ENCODE peak calls at places on chromosomes 13 and 19, in ten cellular contexts. One of them, this sample, is unnamed.

GRCh38 chr19:49594157-49595005 is 3.4 kb downstream of the PRR12 start:
- DNase-seq in mammary epithelial cell: no peak
- DNase-seq in heart right ventricle: no peak
- DNase-seq in Peyer's patch: no peak
- DNase-seq in suprapubic skin: no peak
- DNase-seq in endodermal cell: no peak
- DNase-seq in transverse colon: no peak
- DNase-seq in ascending aorta: no peak
- DNase-seq in tibial artery: no peak
- DNase-seq in upper lobe of left lung: peak; percentile 74
- DNase-seq in this sample: no peak

GRCh38 chr19:16199275-16199932 is 1.7 kb downstream of the AP1M1 start:
- DNase-seq in mammary epithelial cell: no peak
- DNase-seq in heart right ventricle: no peak
- DNase-seq in Peyer's patch: peak; percentile 44
- DNase-seq in suprapubic skin: no peak
- DNase-seq in endodermal cell: no peak
- DNase-seq in transverse colon: no peak
- DNase-seq in ascending aorta: no peak
- DNase-seq in tibial artery: no peak
- DNase-seq in upper lobe of left lung: no peak
- DNase-seq in this sample: no peak

GRCh38 chr13:51733656-51734334 is 70.2 kb downstream of the DHRS12 start:
- DNase-seq in mammary epithelial cell: peak; percentile 54
- DNase-seq in heart right ventricle: no peak
- DNase-seq in Peyer's patch: no peak
- DNase-seq in suprapubic skin: no peak
- DNase-seq in endodermal cell: no peak
- DNase-seq in transverse colon: no peak
- DNase-seq in ascending aorta: no peak
- DNase-seq in tibial artery: no peak
- DNase-seq in upper lobe of left lung: no peak
- DNase-seq in this sample: no peak

GRCh38 chr13:69857188-69857821 is 250.3 kb upstream of the ATXN8OS start:
- DNase-seq in mammary epithelial cell: peak; percentile 18
- DNase-seq in heart right ventricle: no peak
- DNase-seq in Peyer's patch: no peak
- DNase-seq in suprapubic skin: no peak
- DNase-seq in endodermal cell: no peak
- DNase-seq in transverse colon: no peak
- DNase-seq in ascending aorta: no peak
- DNase-seq in tibial artery: no peak
- DNase-seq in upper lobe of left lung: no peak
- DNase-seq in this sample: no peak

GRCh38 chr19:1445185-1445931 is 4.6 kb upstream of the APC2 start:
- DNase-seq in mammary epithelial cell: peak; percentile 49
- DNase-seq in heart right ventricle: peak; percentile 46
- DNase-seq in Peyer's patch: peak; percentile 87
- DNase-seq in suprapubic skin: no peak
- DNase-seq in endodermal cell: peak; percentile 92
- DNase-seq in transverse colon: peak; percentile 80
- DNase-seq in ascending aorta: no peak
- DNase-seq in tibial artery: peak; percentile 41
- DNase-seq in upper lobe of left lung: peak; percentile 96
- DNase-seq in this sample: peak; percentile 76

GRCh38 chr13:49858183-49858856 is 65.8 kb upstream of the KPNA3 start:
- DNase-seq in mammary epithelial cell: peak; percentile 79
- DNase-seq in heart right ventricle: no peak
- DNase-seq in Peyer's patch: no peak
- DNase-seq in suprapubic skin: no peak
- DNase-seq in endodermal cell: no peak
- DNase-seq in transverse colon: peak; percentile 10
- DNase-seq in ascending aorta: no peak
- DNase-seq in tibial artery: no peak
- DNase-seq in upper lobe of left lung: no peak
- DNase-seq in this sample: no peak

GRCh38 chr19:6828698-6829633 is 56.5 kb downstream of the VAV1 start:
- DNase-seq in mammary epithelial cell: no peak
- DNase-seq in heart right ventricle: no peak
- DNase-seq in Peyer's patch: peak; percentile 47
- DNase-seq in suprapubic skin: no peak
- DNase-seq in endodermal cell: peak; percentile 97
- DNase-seq in transverse colon: no peak
- DNase-seq in ascending aorta: no peak
- DNase-seq in tibial artery: no peak
- DNase-seq in upper lobe of left lung: peak; percentile 79
- DNase-seq in this sample: no peak

GRCh38 chr19:27805848-27806247 is 1407.1 kb downstream of the UQCRFS1 start:
- DNase-seq in mammary epithelial cell: no peak
- DNase-seq in heart right ventricle: no peak
- DNase-seq in Peyer's patch: no peak
- DNase-seq in suprapubic skin: no peak
- DNase-seq in endodermal cell: peak; percentile 63
- DNase-seq in transverse colon: no peak
- DNase-seq in ascending aorta: no peak
- DNase-seq in tibial artery: no peak
- DNase-seq in upper lobe of left lung: peak; percentile 74
- DNase-seq in this sample: peak; percentile 44

GRCh38 chr13:45042539-45042938 is 53.2 kb downstream of the GPALPP1 start:
- DNase-seq in mammary epithelial cell: no peak
- DNase-seq in heart right ventricle: no peak
- DNase-seq in Peyer's patch: no peak
- DNase-seq in suprapubic skin: no peak
- DNase-seq in endodermal cell: no peak
- DNase-seq in transverse colon: no peak
- DNase-seq in ascending aorta: no peak
- DNase-seq in tibial artery: no peak
- DNase-seq in upper lobe of left lung: no peak
- DNase-seq in this sample: no peak

GRCh38 chr13:106525865-106526264 is 9.6 kb downstream of the EFNB2 start:
- DNase-seq in mammary epithelial cell: no peak
- DNase-seq in heart right ventricle: no peak
- DNase-seq in Peyer's patch: no peak
- DNase-seq in suprapubic skin: no peak
- DNase-seq in endodermal cell: peak; percentile 67
- DNase-seq in transverse colon: no peak
- DNase-seq in ascending aorta: no peak
- DNase-seq in tibial artery: no peak
- DNase-seq in upper lobe of left lung: no peak
- DNase-seq in this sample: no peak

GRCh38 chr19:31141301-31141700 is 207.9 kb downstream of the TSHZ3 start:
- DNase-seq in mammary epithelial cell: no peak
- DNase-seq in heart right ventricle: no peak
- DNase-seq in Peyer's patch: no peak
- DNase-seq in suprapubic skin: no peak
- DNase-seq in endodermal cell: no peak
- DNase-seq in transverse colon: no peak
- DNase-seq in ascending aorta: no peak
- DNase-seq in tibial artery: no peak
- DNase-seq in upper lobe of left lung: no peak
- DNase-seq in this sample: no peak

GRCh38 chr13:29369060-29369743 is 226.3 kb downstream of the SLC7A1 start:
- DNase-seq in mammary epithelial cell: peak; percentile 25
- DNase-seq in heart right ventricle: no peak
- DNase-seq in Peyer's patch: no peak
- DNase-seq in suprapubic skin: no peak
- DNase-seq in endodermal cell: peak; percentile 69
- DNase-seq in transverse colon: no peak
- DNase-seq in ascending aorta: no peak
- DNase-seq in tibial artery: no peak
- DNase-seq in upper lobe of left lung: no peak
- DNase-seq in this sample: no peak

GRCh38 chr19:14023404-14024235 is 4.3 kb upstream of the RLN3 start:
- DNase-seq in mammary epithelial cell: peak; percentile 34
- DNase-seq in heart right ventricle: peak; percentile 46
- DNase-seq in Peyer's patch: peak; percentile 72
- DNase-seq in suprapubic skin: no peak
- DNase-seq in endodermal cell: peak; percentile 89
- DNase-seq in transverse colon: peak; percentile 73
- DNase-seq in ascending aorta: no peak
- DNase-seq in tibial artery: no peak
- DNase-seq in upper lobe of left lung: no peak
- DNase-seq in this sample: no peak

GRCh38 chr13:32838985-32839384 is 177.2 kb upstream of the KL start:
- DNase-seq in mammary epithelial cell: no peak
- DNase-seq in heart right ventricle: peak; percentile 29
- DNase-seq in Peyer's patch: no peak
- DNase-seq in suprapubic skin: no peak
- DNase-seq in endodermal cell: peak; percentile 36
- DNase-seq in transverse colon: no peak
- DNase-seq in ascending aorta: no peak
- DNase-seq in tibial artery: no peak
- DNase-seq in upper lobe of left lung: no peak
- DNase-seq in this sample: no peak

DNA sequence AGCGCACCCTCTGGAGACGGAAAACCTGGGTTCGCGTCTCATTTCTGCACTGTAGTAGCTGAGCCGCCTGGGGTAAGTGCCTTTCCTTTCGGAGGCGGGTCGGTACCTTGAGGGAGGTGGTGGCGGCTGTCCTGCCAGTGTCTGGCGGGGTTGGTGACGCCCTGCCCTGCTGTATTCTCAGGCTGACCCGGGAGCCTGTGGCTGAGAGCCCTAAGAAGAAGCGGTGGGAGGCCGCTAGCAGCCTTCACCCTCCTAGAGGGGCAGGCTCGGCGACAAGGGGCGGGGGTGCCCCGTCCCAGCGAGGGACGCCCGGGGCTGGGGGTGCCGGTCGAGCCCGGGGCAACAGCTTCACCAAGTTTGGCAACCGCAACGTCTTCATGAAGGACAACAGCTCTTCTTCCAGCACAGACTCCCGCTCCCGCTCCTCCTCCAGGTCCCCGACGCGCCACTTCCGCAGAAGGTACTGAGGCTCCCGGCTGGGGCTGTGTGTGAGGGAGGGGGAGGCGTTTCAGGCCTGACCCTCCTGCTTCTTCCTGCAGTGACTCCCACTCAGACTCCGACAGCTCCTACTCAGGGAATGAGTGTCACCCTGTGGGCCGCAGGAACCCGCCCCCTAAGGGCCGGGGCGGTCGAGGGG is 6.9 kb downstream of the LENG8 start:
- DNase-seq in mammary epithelial cell: no peak
- DNase-seq in heart right ventricle: no peak
- DNase-seq in Peyer's patch: no peak
- DNase-seq in suprapubic skin: no peak
- DNase-seq in endodermal cell: no peak
- DNase-seq in transverse colon: no peak
- DNase-seq in ascending aorta: no peak
- DNase-seq in tibial artery: no peak
- DNase-seq in upper lobe of left lung: peak; percentile 74
- DNase-seq in this sample: no peak
- H3K4me3 ChIP-seq in mammary epithelial cell: no peak overlapping the region
- H3K4me3 ChIP-seq in heart right ventricle: no peak overlapping the region
- H3K4me3 ChIP-seq in Peyer's patch: no peak overlapping the region
- H3K4me3 ChIP-seq in suprapubic skin: no peak overlapping the region
- H3K4me3 ChIP-seq in endodermal cell: no peak overlapping the region
- H3K4me3 ChIP-seq in transverse colon: no peak overlapping the region
- H3K4me3 ChIP-seq in ascending aorta: no peak overlapping the region
- H3K4me3 ChIP-seq in tibial artery: no peak overlapping the region
- H3K4me3 ChIP-seq in upper lobe of left lung: no peak overlapping the region
- H3K4me3 ChIP-seq in this sample: no peak overlapping the region

GRCh38 chr19:2547033-2547680 is 71.2 kb downstream of the GADD45B start:
- DNase-seq in mammary epithelial cell: no peak
- DNase-seq in heart right ventricle: no peak
- DNase-seq in Peyer's patch: no peak
- DNase-seq in suprapubic skin: no peak
- DNase-seq in endodermal cell: peak; percentile 44
- DNase-seq in transverse colon: no peak
- DNase-seq in ascending aorta: no peak
- DNase-seq in tibial artery: no peak
- DNase-seq in upper lobe of left lung: no peak
- DNase-seq in this sample: no peak
- H3K27ac ChIP-seq in mammary epithelial cell: no peak overlapping the region
- H3K27ac ChIP-seq in heart right ventricle: peak overlapping the region; percentile 96
- H3K27ac ChIP-seq in Peyer's patch: peak overlapping the region; percentile 53
- H3K27ac ChIP-seq in suprapubic skin: peak overlapping the region; percentile 94
- H3K27ac ChIP-seq in endodermal cell: peak overlapping the region; percentile 98
- H3K27ac ChIP-seq in transverse colon: no peak overlapping the region
- H3K27ac ChIP-seq in ascending aorta: peak overlapping the region; percentile 90
- H3K27ac ChIP-seq in tibial artery: peak overlapping the region; percentile 96
- H3K27ac ChIP-seq in upper lobe of left lung: peak overlapping the region; percentile 94
- H3K27ac ChIP-seq in this sample: no peak overlapping the region

DNA sequence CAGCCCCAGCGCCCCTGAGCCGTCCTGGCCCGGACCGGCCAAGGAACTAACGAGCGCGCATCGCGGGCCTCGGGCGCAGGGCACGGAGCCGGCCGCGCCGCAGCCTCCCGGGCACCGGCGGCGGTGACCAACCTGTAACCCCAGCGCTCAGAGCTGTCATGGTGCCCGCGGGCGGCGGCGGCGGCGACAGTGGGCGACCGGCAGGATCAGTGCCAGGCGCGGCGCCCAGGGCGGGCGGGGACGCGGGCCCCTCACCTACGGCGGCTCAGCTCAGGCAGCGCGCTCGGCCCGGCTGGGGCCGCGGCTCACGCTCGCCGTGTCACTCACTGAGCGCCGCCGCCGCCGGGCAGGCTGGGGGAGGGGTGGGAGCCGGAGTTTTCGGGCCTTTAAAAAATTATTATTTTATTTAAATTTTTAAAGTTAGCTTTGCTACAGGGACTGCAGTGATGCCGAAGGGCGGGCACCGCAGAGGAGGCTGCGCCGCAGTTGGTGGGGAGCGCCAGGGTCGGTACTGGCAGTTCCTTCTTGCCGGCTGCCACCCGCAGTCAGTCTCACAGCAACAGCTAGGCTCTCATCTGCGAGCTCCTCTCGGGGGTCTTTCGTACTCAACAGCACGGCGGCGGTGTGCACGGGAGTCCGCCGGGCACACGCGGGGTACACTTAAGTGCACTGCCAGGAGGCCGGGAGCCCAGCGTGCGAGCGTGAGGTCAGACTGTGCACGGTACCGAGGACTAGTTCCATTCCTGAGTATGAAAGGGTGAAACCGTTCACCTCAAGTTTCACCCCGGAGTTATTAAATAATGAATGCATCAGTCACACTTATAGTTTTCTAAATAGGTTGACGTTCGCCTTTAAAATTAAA is at the start of gene NALCN:
- DNase-seq in mammary epithelial cell: peak; percentile 14
- DNase-seq in heart right ventricle: no peak
- DNase-seq in Peyer's patch: no peak
- DNase-seq in suprapubic skin: no peak
- DNase-seq in endodermal cell: peak; percentile 78
- DNase-seq in transverse colon: no peak
- DNase-seq in ascending aorta: no peak
- DNase-seq in tibial artery: no peak
- DNase-seq in upper lobe of left lung: peak; percentile 88
- DNase-seq in this sample: no peak
- H3K4me3 ChIP-seq in mammary epithelial cell: peak within 1 kb of the TSS; percentile 71
- H3K4me3 ChIP-seq in heart right ventricle: peak within 1 kb of the TSS; percentile 23
- H3K4me3 ChIP-seq in Peyer's patch: no peak within 1 kb of the TSS
- H3K4me3 ChIP-seq in suprapubic skin: peak within 1 kb of the TSS; percentile 62
- H3K4me3 ChIP-seq in endodermal cell: peak within 1 kb of the TSS; percentile 81
- H3K4me3 ChIP-seq in transverse colon: peak within 1 kb of the TSS; percentile 6
- H3K4me3 ChIP-seq in ascending aorta: peak within 1 kb of the TSS; percentile 98
- H3K4me3 ChIP-seq in tibial artery: peak within 1 kb of the TSS; percentile 96
- H3K4me3 ChIP-seq in upper lobe of left lung: peak within 1 kb of the TSS; percentile 48
- H3K4me3 ChIP-seq in this sample: no peak within 1 kb of the TSS

DNA sequence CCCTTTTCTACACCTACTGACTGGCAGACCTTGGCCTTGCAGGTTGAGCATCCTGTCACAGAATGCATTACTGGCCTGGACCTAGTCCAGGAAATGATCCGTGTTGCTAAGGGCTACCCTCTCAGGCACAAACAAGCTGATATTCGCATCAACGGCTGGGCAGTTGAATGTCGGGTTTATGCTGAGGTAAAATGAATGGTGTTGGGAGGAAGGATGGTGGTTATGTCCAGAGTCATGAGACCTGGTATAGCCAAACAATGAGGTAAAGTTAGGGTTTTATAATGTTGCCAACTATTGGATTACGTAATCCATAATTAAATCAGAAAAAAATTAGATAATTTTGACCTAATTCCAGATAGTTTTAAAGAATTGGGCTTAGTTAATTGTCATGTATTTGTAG is 212.5 kb downstream of the PCCA start:
- DNase-seq in mammary epithelial cell: peak; percentile 20
- DNase-seq in heart right ventricle: peak; percentile 6
- DNase-seq in Peyer's patch: no peak
- DNase-seq in suprapubic skin: no peak
- DNase-seq in endodermal cell: no peak
- DNase-seq in transverse colon: no peak
- DNase-seq in ascending aorta: no peak
- DNase-seq in tibial artery: no peak
- DNase-seq in upper lobe of left lung: no peak
- DNase-seq in this sample: no peak
- H3K27ac ChIP-seq in mammary epithelial cell: no peak overlapping the region
- H3K27ac ChIP-seq in heart right ventricle: no peak overlapping the region
- H3K27ac ChIP-seq in Peyer's patch: no peak overlapping the region
- H3K27ac ChIP-seq in suprapubic skin: no peak overlapping the region
- H3K27ac ChIP-seq in endodermal cell: no peak overlapping the region
- H3K27ac ChIP-seq in transverse colon: no peak overlapping the region
- H3K27ac ChIP-seq in ascending aorta: no peak overlapping the region
- H3K27ac ChIP-seq in tibial artery: no peak overlapping the region
- H3K27ac ChIP-seq in upper lobe of left lung: no peak overlapping the region
- H3K27ac ChIP-seq in this sample: no peak overlapping the region

This sample was measured in CD8-positive, alpha-beta memory T cell.